ENCODE peak calls at places on chromosomes 1 and 21, in four cellular contexts. E is heart left ventricle, H is H1, Z is cardiac muscle cell. V is an unnamed sample.

GRCh38 chr1:115211071-115211745 is 121.9 kb upstream of the TSPAN2 start:
- DNase-seq in E (peak; percentile 37), Z (no peak), H (no peak), V (no peak)

GRCh38 chr21:27787046-27787445 is 820.2 kb upstream of the ADAMTS5 start:
- DNase-seq in H (no peak), Z (no peak), E (no peak), V (no peak)

GRCh38 chr21:32167513-32167912 is 111.3 kb downstream of the MIS18A start:
- DNase-seq in E (no peak), H (no peak), Z (no peak), V (no peak)

GRCh38 chr1:31943546-31944184 is 5.5 kb upstream of the PTP4A2 start:
- DNase-seq in H (no peak), E (no peak), Z (no peak), V (no peak)

GRCh38 chr21:37266515-37267221 is 466 bp downstream of the VPS26C start:
- DNase-seq in H (no peak), E (peak; percentile 59), Z (peak; percentile 64), V (no peak)

GRCh38 chr1:229897540-229897939 is 169.5 kb upstream of the GALNT2 start:
- DNase-seq in Z (no peak), E (no peak), H (no peak), V (no peak)

GRCh38 chr1:40769815-40770214 is 13.8 kb upstream of the KCNQ4 start:
- DNase-seq in E (no peak), H (no peak), Z (no peak), V (no peak)

GRCh38 chr1:230101556-230101955 is 34.5 kb downstream of the GALNT2 start:
- DNase-seq in H (no peak), E (no peak), Z (no peak), V (no peak)

GRCh38 chr1:230646710-230647302 is 4.5 kb downstream of the COG2 start:
- DNase-seq in H (no peak), Z (no peak), E (no peak), V (no peak)

V was measured in iPS DF 19.7.